ENCODE peak calls at places on chromosome 1, in eight cellular contexts. Y, O, T, P, S, D, V and F are unnamed samples.

GRCh38 chr1:61215676-61216289 is 133.4 kb downstream of the NFIA start:
- DNase-seq in Y (peak; percentile 39), O (no peak), T (no peak), P (no peak), S (no peak), D (no peak), V (no peak), F (no peak)

GRCh38 chr1:156122519-156123355 is 8.2 kb downstream of the LMNA start:
- DNase-seq in Y (peak; percentile 77), O (no peak), T (peak; percentile 89), P (peak; percentile 79), S (no peak), D (peak; percentile 95), V (no peak), F (peak; percentile 90)

GRCh38 chr1:179251675-179252074 is 22.2 kb upstream of the ABL2 start:
- DNase-seq in Y (no peak), O (peak; percentile 63), T (peak; percentile 60), P (peak; percentile 13), S (peak; percentile 21), D (peak; percentile 82), V (no peak), F (peak; percentile 80)

GRCh38 chr1:201917362-201918033 is 28.8 kb downstream of the SHISA4 start:
- DNase-seq in Y (peak; percentile 35), O (no peak), T (peak; percentile 91), P (no peak), S (no peak), D (peak; percentile 88), V (no peak), F (peak; percentile 95)

GRCh38 chr1:99481391-99481996 is 164.4 kb upstream of the PALMD start:
- DNase-seq in Y (peak; percentile 47), O (peak; percentile 18), T (peak; percentile 80), P (peak; percentile 5), S (peak; percentile 47), D (peak; percentile 84), V (peak; percentile 4), F (peak; percentile 61)

GRCh38 chr1:10626781-10627410 is 152.1 kb downstream of the PEX14 start:
- DNase-seq in Y (no peak), O (no peak), T (no peak), P (no peak), S (no peak), D (no peak), V (no peak), F (no peak)

GRCh38 chr1:219798283-219799030 is 129.9 kb downstream of the SLC30A10 start:
- DNase-seq in Y (no peak), O (peak; percentile 15), T (peak; percentile 87), P (no peak), S (no peak), D (peak; percentile 76), V (no peak), F (peak; percentile 57)

GRCh38 chr1:221868894-221869293 is 127.0 kb upstream of the DUSP10 start:
- DNase-seq in Y (peak; percentile 10), O (peak; percentile 37), T (peak; percentile 88), P (no peak), S (no peak), D (peak; percentile 75), V (no peak), F (peak; percentile 49)

GRCh38 chr1:155859881-155860841 is 794 bp downstream of the SYT11 start:
- DNase-seq in Y (no peak), O (peak; percentile 66), T (peak; percentile 88), P (peak; percentile 95), S (peak; percentile 25), D (peak; percentile 80), V (peak; percentile 44), F (peak; percentile 66)

GRCh38 chr1:2414297-2414958 is 2.1 kb upstream of the PEX10 start:
- DNase-seq in Y (peak; percentile 74), O (peak; percentile 73), T (peak; percentile 74), P (peak; percentile 15), S (peak; percentile 75), D (peak; percentile 59), V (peak; percentile 87), F (no peak)

GRCh38 chr1:151986501-151987190 is 7.0 kb downstream of the S100A10 start:
- DNase-seq in Y (no peak), O (no peak), T (no peak), P (no peak), S (no peak), D (no peak), V (no peak), F (no peak)

GRCh38 chr1:8373547-8374270 is 55.8 kb downstream of the SLC45A1 start:
- DNase-seq in Y (no peak), O (no peak), T (peak; percentile 95), P (no peak), S (no peak), D (peak; percentile 79), V (no peak), F (peak; percentile 99)

GRCh38 chr1:186154651-186155050 is 220.4 kb downstream of the TPR start:
- DNase-seq in Y (no peak), O (no peak), T (no peak), P (no peak), S (no peak), D (no peak), V (no peak), F (no peak)

GRCh38 chr1:192958871-192959270 is 100.3 kb downstream of the UCHL5 start:
- DNase-seq in Y (no peak), O (no peak), T (peak; percentile 77), P (no peak), S (no peak), D (peak; percentile 64), V (no peak), F (no peak)

GRCh38 chr1:211621471-211622198 is 42.7 kb upstream of the SLC30A1 start:
- DNase-seq in Y (no peak), O (no peak), T (no peak), P (no peak), S (no peak), D (peak; percentile 33), V (no peak), F (no peak)

GRCh38 chr1:22141948-22142314 is 966 bp downstream of the WNT4 start:
- DNase-seq in Y (no peak), O (no peak), T (peak; percentile 17), P (no peak), S (no peak), D (no peak), V (no peak), F (no peak)

GRCh38 chr1:41394918-41395598 is 33.8 kb downstream of the FOXO6 start:
- DNase-seq in Y (no peak), O (no peak), T (no peak), P (peak; percentile 19), S (peak; percentile 27), D (no peak), V (no peak), F (peak; percentile 36)

GRCh38 chr1:10538608-10539355 is 64.0 kb downstream of the PEX14 start:
- DNase-seq in Y (no peak), O (no peak), T (no peak), P (no peak), S (no peak), D (no peak), V (no peak), F (no peak)

GRCh38 chr1:209600541-209600940 is 17.0 kb downstream of the CAMK1G start:
- DNase-seq in Y (no peak), O (no peak), T (peak; percentile 12), P (no peak), S (no peak), D (no peak), V (no peak), F (peak; percentile 28)

GRCh38 chr1:33349778-33350610 is 29.1 kb upstream of the A3GALT2 start:
- DNase-seq in Y (peak; percentile 85), O (peak; percentile 85), T (peak; percentile 93), P (peak; percentile 73), S (peak; percentile 87), D (peak; percentile 85), V (peak; percentile 96), F (peak; percentile 68)

GRCh38 chr1:240128361-240128760 is 36.7 kb downstream of the FMN2 start:
- DNase-seq in Y (no peak), O (no peak), T (no peak), P (no peak), S (no peak), D (no peak), V (no peak), F (no peak)

GRCh38 chr1:116360435-116361173 is 12.4 kb upstream of the ATP1A1 start:
- DNase-seq in Y (no peak), O (no peak), T (peak; percentile 51), P (no peak), S (no peak), D (peak; percentile 43), V (no peak), F (no peak)

GRCh38 chr1:55572878-55573734 is 357.9 kb upstream of the USP24 start:
- DNase-seq in Y (peak; percentile 2), O (no peak), T (peak; percentile 66), P (no peak), S (no peak), D (peak; percentile 48), V (no peak), F (peak; percentile 71)

GRCh38 chr1:172549621-172550280 is 16.8 kb downstream of the SUCO start:
- DNase-seq in Y (no peak), O (no peak), T (peak; percentile 54), P (no peak), S (no peak), D (peak; percentile 45), V (no peak), F (no peak)

GRCh38 chr1:150272379-150272840 is at the start of gene C1orf54:
- DNase-seq in Y (no peak), O (peak; percentile 33), T (peak; percentile 61), P (no peak), S (peak; percentile 58), D (peak; percentile 84), V (no peak), F (no peak)

GRCh38 chr1:220733090-220733569 is 15.0 kb upstream of the MTARC2 start:
- DNase-seq in Y (peak; percentile 89), O (peak; percentile 90), T (peak; percentile 95), P (peak; percentile 80), S (peak; percentile 89), D (peak; percentile 95), V (peak; percentile 58), F (peak; percentile 95)

GRCh38 chr1:16986113-16986512 is 5.7 kb upstream of the MFAP2 start:
- DNase-seq in Y (no peak), O (no peak), T (no peak), P (no peak), S (no peak), D (no peak), V (no peak), F (no peak)

GRCh38 chr1:8343464-8344001 is 25.6 kb downstream of the SLC45A1 start:
- DNase-seq in Y (peak; percentile 53), O (peak; percentile 66), T (peak; percentile 97), P (no peak), S (no peak), D (peak; percentile 97), V (no peak), F (peak; percentile 95)

GRCh38 chr1:44015206-44015605 is 16.1 kb downstream of the SLC6A9 start:
- DNase-seq in Y (no peak), O (no peak), T (no peak), P (no peak), S (no peak), D (no peak), V (no peak), F (no peak)